ENCODE peak calls at places on chromosomes 16 and 17, in four cellular contexts. K is uterus, S is H54, B is breast epithelium. P is an unnamed sample.

GRCh38 chr17:42750730-42751356 is 6.0 kb upstream of the EZH1 start:
- DNase-seq in K (no peak), S (no peak), B (no peak), P (no peak)

GRCh38 chr16:13809765-13810164 is 110.2 kb upstream of the ERCC4 start:
- DNase-seq in K (no peak), S (no peak), B (no peak), P (no peak)

GRCh38 chr17:47850692-47851573 is at the start of gene SP6:
- DNase-seq in K (peak; percentile 50), S (peak; percentile 98), B (peak; percentile 80), P (peak; percentile 89)

GRCh38 chr17:21372256-21372954 is 3.8 kb upstream of the KCNJ12 start:
- DNase-seq in K (no peak), S (no peak), B (no peak), P (no peak)

GRCh38 chr17:1170739-1171138 is 9.0 kb downstream of the ABR start:
- DNase-seq in K (no peak), S (no peak), B (no peak), P (no peak)

GRCh38 chr16:70160821-70161220 is 12.8 kb upstream of the CLEC18C start:
- DNase-seq in K (no peak), S (no peak), B (no peak), P (peak; percentile 49)

GRCh38 chr16:56972403-56972802 is 10.7 kb downstream of the CETP start:
- DNase-seq in K (no peak), S (no peak), B (no peak), P (no peak)

GRCh38 chr16:1526608-1527555 is 6.6 kb upstream of the TMEM204 start:
- DNase-seq in K (no peak), S (no peak), B (no peak), P (no peak)

GRCh38 chr16:73527191-73527590 is 479.3 kb upstream of the ZFHX3 start:
- DNase-seq in K (no peak), S (no peak), B (no peak), P (no peak)

GRCh38 chr17:76943781-76944213 is 75.6 kb downstream of the MGAT5B start:
- DNase-seq in K (no peak), S (no peak), B (no peak), P (no peak)

GRCh38 chr16:56408379-56409098 is 16.8 kb downstream of the AMFR start:
- DNase-seq in K (no peak), S (no peak), B (no peak), P (no peak)

GRCh38 chr17:32264823-32265191 is 825 bp upstream of the RHBDL3 start:
- DNase-seq in K (no peak), S (no peak), B (no peak), P (no peak)

GRCh38 chr17:2054262-2054739 is 602 bp upstream of the HIC1 start:
- DNase-seq in K (peak; percentile 64), S (no peak), B (no peak), P (peak; percentile 64)

GRCh38 chr17:47808036-47808829 is 13.4 kb downstream of the OSBPL7 start:
- DNase-seq in K (no peak), S (no peak), B (no peak), P (no peak)

GRCh38 chr16:49748322-49748721 is 107.6 kb downstream of the ZNF423 start:
- DNase-seq in K (peak; percentile 73), S (no peak), B (peak; percentile 40), P (peak; percentile 69)

GRCh38 chr17:30600830-30601494 is 123.8 kb downstream of the GOSR1 start:
- DNase-seq in K (no peak), S (peak; percentile 9), B (no peak), P (no peak)

GRCh38 chr16:25700547-25700946 is 8.8 kb downstream of the HS3ST4 start:
- DNase-seq in K (no peak), S (no peak), B (no peak), P (no peak)

GRCh38 chr17:42387663-42388380 is 420 bp downstream of the STAT3 start:
- DNase-seq in K (peak; percentile 49), S (no peak), B (peak; percentile 62), P (peak; percentile 61)

GRCh38 chr17:78965369-78965982 is 14.2 kb downstream of the LGALS3BP start:
- DNase-seq in K (no peak), S (no peak), B (no peak), P (no peak)

GRCh38 chr17:81480140-81480917 is 32.3 kb downstream of the ACTG1 start:
- DNase-seq in K (no peak), S (peak; percentile 59), B (no peak), P (peak; percentile 90)

GRCh38 chr17:60559659-60559994 is 33.6 kb upstream of the APPBP2 start:
- DNase-seq in K (no peak), S (no peak), B (peak; percentile 22), P (no peak)

GRCh38 chr16:72092832-72093447 is 480 bp downstream of the TXNL4B start:
- DNase-seq in K (no peak), S (peak; percentile 33), B (no peak), P (no peak)

GRCh38 chr16:89325861-89326471 is 108.5 kb downstream of the ZNF778 start:
- DNase-seq in K (peak; percentile 44), S (peak; percentile 44), B (no peak), P (peak; percentile 79)

GRCh38 chr16:89924298-89924924 is 1.3 kb downstream of the TUBB3 start:
- DNase-seq in K (no peak), S (no peak), B (no peak), P (peak; percentile 39)

GRCh38 chr16:4936991-4937781 is at the start of gene PPL:
- DNase-seq in K (peak; percentile 75), S (no peak), B (peak; percentile 92), P (peak; percentile 87)

GRCh38 chr16:85029413-85029794 is 1.8 kb downstream of the KIAA0513 start:
- DNase-seq in K (peak; percentile 39), S (peak; percentile 35), B (no peak), P (peak; percentile 74)

GRCh38 chr16:85046957-85047866 is 19.6 kb downstream of the KIAA0513 start:
- DNase-seq in K (no peak), S (no peak), B (no peak), P (no peak)

GRCh38 chr17:62791235-62792121 is 16.6 kb downstream of the MARCHF10 start:
- DNase-seq in K (no peak), S (no peak), B (no peak), P (no peak)

GRCh38 chr17:44948315-44948795 is 782 bp upstream of the KIF18B start:
- DNase-seq in K (no peak), S (no peak), B (no peak), P (no peak)

GRCh38 chr16:1425616-1426370 is 5.1 kb upstream of the PERCC1 start:
- DNase-seq in K (no peak), S (no peak), B (no peak), P (no peak)

GRCh38 chr16:57245472-57246113 is 534 bp downstream of the ARL2BP start:
- DNase-seq in K (no peak), S (no peak), B (peak; percentile 50), P (no peak)

GRCh38 chr16:72821551-72821950 is 226.4 kb downstream of the ZFHX3 start:
- DNase-seq in K (no peak), S (no peak), B (no peak), P (no peak)

GRCh38 chr16:49643429-49644142 is 212.3 kb downstream of the ZNF423 start:
- DNase-seq in K (no peak), S (no peak), B (no peak), P (peak; percentile 50)

GRCh38 chr17:34673995-34674900 is 94.9 kb downstream of the TMEM132E start:
- DNase-seq in K (no peak), S (no peak), B (no peak), P (no peak)

GRCh38 chr17:1076299-1076981 is 79.5 kb downstream of the TIMM22 start:
- DNase-seq in K (no peak), S (no peak), B (no peak), P (no peak)

GRCh38 chr17:69525920-69526841 is 111.7 kb downstream of the MAP2K6 start:
- DNase-seq in K (peak; percentile 22), S (no peak), B (no peak), P (peak; percentile 39)

GRCh38 chr16:74563828-74564263 is 43.1 kb downstream of the GLG1 start:
- DNase-seq in K (no peak), S (peak; percentile 13), B (no peak), P (peak; percentile 75)

GRCh38 chr16:81543571-81543970 is 99.0 kb downstream of the CMIP start:
- DNase-seq in K (no peak), S (no peak), B (no peak), P (no peak)

GRCh38 chr16:26963109-26963508 is 103.6 kb upstream of the C16orf82 start:
- DNase-seq in K (no peak), S (peak; percentile 9), B (no peak), P (peak; percentile 40)

GRCh38 chr17:58432806-58433573 is 15.7 kb upstream of the RNF43 start:
- DNase-seq in K (no peak), S (no peak), B (no peak), P (no peak)

DNA sequence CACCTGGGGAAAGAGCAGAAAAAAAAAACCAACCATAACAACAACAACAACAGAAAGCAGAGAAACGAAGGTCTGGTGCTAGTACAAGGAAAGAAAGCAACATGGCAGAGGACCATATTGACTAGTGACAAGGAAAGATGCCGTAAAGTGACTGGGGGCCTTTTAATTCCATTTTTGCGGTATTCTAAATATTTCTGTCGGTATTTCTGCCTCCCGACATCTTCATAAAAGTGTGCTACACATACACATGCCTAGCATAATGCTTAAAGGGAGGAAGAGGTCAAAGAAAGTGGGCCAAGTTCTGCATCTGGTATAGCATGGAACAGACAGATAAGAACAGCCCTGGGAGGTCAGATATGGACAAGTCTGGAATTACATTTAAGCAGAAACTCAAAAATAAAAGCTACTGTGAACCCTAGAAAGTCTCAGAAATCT is 19.5 kb upstream of the RNF43 start:
- DNase-seq in K (no peak), S (no peak), B (no peak), P (no peak)
- TF ChIP-seq POLR2A in K (no peak), S (no peak), B (no peak), P (no peak)

GRCh38 chr16:15950167-15950854 is 895 bp downstream of the ABCC1 start:
- DNase-seq in K (peak; percentile 22), S (peak; percentile 51), B (no peak), P (no peak)
- TF ChIP-seq POLR2A in K (no peak), S (no peak), B (no peak), P (no peak)

GRCh38 chr17:63838586-63839184 is 3.8 kb downstream of the SMARCD2 start:
- DNase-seq in K (peak; percentile 94), S (no peak), B (peak; percentile 96), P (peak; percentile 98)
- TF ChIP-seq POLR2A in K (peak; percentile 34), S (no peak), B (no peak), P (no peak)

DNA sequence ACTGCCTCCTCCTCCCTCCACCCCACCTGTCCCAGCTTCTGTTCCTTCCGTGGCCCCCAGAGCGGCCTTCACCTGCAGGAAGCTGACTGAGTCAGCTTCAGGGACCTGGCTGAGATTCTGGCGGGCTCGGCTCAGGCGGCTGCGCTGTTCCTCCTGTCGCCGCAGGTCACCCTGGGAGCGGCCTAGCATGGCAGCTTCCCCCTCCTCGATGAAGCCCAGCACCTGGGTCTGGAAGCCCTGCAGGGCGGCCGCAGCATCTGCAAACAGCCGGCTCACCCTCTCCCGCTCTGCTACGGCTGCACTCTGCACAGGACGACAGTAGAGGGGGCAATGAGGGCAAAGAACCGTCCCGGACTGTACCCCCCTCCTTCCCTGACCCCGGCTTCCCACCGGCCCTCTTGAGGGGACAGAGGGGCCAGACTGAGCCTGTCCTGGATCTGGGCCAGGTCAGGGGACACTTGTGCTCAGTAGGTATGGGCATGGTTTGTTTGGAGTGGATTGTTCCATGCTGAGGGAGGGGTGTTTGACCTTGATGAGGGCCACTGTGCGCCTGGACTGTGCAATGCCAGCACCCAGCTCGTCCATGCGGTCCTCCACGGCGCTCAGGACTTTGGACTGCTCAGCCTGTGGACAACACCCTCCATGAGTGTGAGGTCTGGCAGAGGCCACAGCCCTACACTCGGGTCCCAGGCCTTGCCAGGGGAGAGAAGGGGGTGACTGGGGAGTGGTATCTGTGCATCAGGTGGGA is 2.0 kb downstream of the TRIM47 start:
- DNase-seq in K (no peak), S (no peak), B (no peak), P (peak; percentile 77)
- TF ChIP-seq POLR2A in K (no peak), S (no peak), B (no peak), P (no peak)

GRCh38 chr16:65994305-65994704 is 372.2 kb upstream of the CDH5 start:
- DNase-seq in K (no peak), S (no peak), B (no peak), P (no peak)
- TF ChIP-seq POLR2A in K (no peak), S (no peak), B (no peak), P (no peak)